ENCODE peak calls at places on chromosome 4, in six cellular contexts. N, V, Z, G, P and S are unnamed samples.

GRCh38 chr4:88522702-88523324 is 763 bp downstream of the PYURF start:
- DNase-seq in N (peak), V (peak), Z (peak), G (peak), P (peak), S (no peak)

GRCh38 chr4:8526363-8526855 is 53.8 kb upstream of the GPR78 start:
- DNase-seq in N (no peak), V (no peak), Z (peak), G (no peak), P (peak), S (no peak)

GRCh38 chr4:153765836-153766235 is 6.0 kb upstream of the RNF175 start:
- DNase-seq in N (no peak), V (no peak), Z (no peak), G (no peak), P (no peak), S (no peak)

GRCh38 chr4:48271048-48271452 is 1.4 kb upstream of the TEC start:
- DNase-seq in N (no peak), V (no peak), Z (no peak), G (no peak), P (no peak), S (peak)

GRCh38 chr4:182928061-182928460 is 10.9 kb upstream of the DCTD start:
- DNase-seq in N (no peak), V (no peak), Z (no peak), G (no peak), P (no peak), S (peak)

GRCh38 chr4:163693776-163694175 is 199.3 kb downstream of the TMA16 start:
- DNase-seq in N (no peak), V (no peak), Z (no peak), G (peak), P (no peak), S (no peak)

GRCh38 chr4:183541081-183542045 is 36.5 kb downstream of the ING2 start:
- DNase-seq in N (peak), V (no peak), Z (no peak), G (peak), P (no peak), S (no peak)

GRCh38 chr4:45131020-45131419 is 404.7 kb upstream of the GNPDA2 start:
- DNase-seq in N (no peak), V (no peak), Z (no peak), G (no peak), P (no peak), S (no peak)

GRCh38 chr4:19739101-19739651 is 512.5 kb upstream of the SLIT2 start:
- DNase-seq in N (no peak), V (no peak), Z (no peak), G (peak), P (no peak), S (no peak)

GRCh38 chr4:54440394-54441223 is 211.5 kb downstream of the PDGFRA start:
- DNase-seq in N (no peak), V (no peak), Z (no peak), G (peak), P (no peak), S (peak)

GRCh38 chr4:15569746-15570145 is 85.4 kb downstream of the FBXL5 start:
- DNase-seq in N (no peak), V (no peak), Z (no peak), G (no peak), P (no peak), S (no peak)

GRCh38 chr4:154529737-154530136 is 20.5 kb downstream of the PLRG1 start:
- DNase-seq in N (no peak), V (no peak), Z (no peak), G (peak), P (no peak), S (no peak)

GRCh38 chr4:78612398-78613005 is 60.9 kb downstream of the ANXA3 start:
- DNase-seq in N (peak), V (no peak), Z (no peak), G (peak), P (no peak), S (peak)

GRCh38 chr4:81675785-81676427 is 204.2 kb upstream of the RASGEF1B start:
- DNase-seq in N (peak), V (no peak), Z (no peak), G (no peak), P (no peak), S (no peak)

GRCh38 chr4:174454815-174455473 is 67.3 kb downstream of the HPGD start:
- DNase-seq in N (no peak), V (no peak), Z (no peak), G (no peak), P (no peak), S (no peak)

GRCh38 chr4:168560184-168560834 is 63.5 kb downstream of the PALLD start:
- DNase-seq in N (no peak), V (no peak), Z (no peak), G (peak), P (no peak), S (no peak)

GRCh38 chr4:118983293-118983692 is 94.6 kb downstream of the SYNPO2 start:
- DNase-seq in N (no peak), V (no peak), Z (no peak), G (no peak), P (no peak), S (no peak)

GRCh38 chr4:80740375-80740774 is 290.1 kb upstream of the BMP3 start:
- DNase-seq in N (no peak), V (no peak), Z (no peak), G (peak), P (no peak), S (no peak)

GRCh38 chr4:56215901-56216300 is 171.4 kb downstream of the AASDH start:
- DNase-seq in N (peak), V (no peak), Z (no peak), G (peak), P (no peak), S (peak)

GRCh38 chr4:26220704-26221103 is 100.1 kb upstream of the RBPJ start:
- DNase-seq in N (no peak), V (no peak), Z (no peak), G (peak), P (no peak), S (no peak)

GRCh38 chr4:69054578-69055200 is 41.6 kb upstream of the UGT2B7 start:
- DNase-seq in N (no peak), V (no peak), Z (no peak), G (peak), P (no peak), S (no peak)

GRCh38 chr4:86957214-86957613 is 22.4 kb downstream of the AFF1 start:
- DNase-seq in N (no peak), V (no peak), Z (no peak), G (peak), P (no peak), S (no peak)

GRCh38 chr4:152100378-152101201 is 339.8 kb upstream of the GATB start:
- DNase-seq in N (no peak), V (peak), Z (no peak), G (peak), P (no peak), S (peak)

GRCh38 chr4:175443547-175443946 is 368.5 kb downstream of the GPM6A start:
- DNase-seq in N (no peak), V (no peak), Z (no peak), G (no peak), P (no peak), S (no peak)

GRCh38 chr4:185115827-185116232 is 27.2 kb upstream of the SLC25A4 start:
- DNase-seq in N (peak), V (no peak), Z (no peak), G (no peak), P (peak), S (no peak)

GRCh38 chr4:4462970-4463369 is 76.1 kb downstream of the NSG1 start:
- DNase-seq in N (no peak), V (no peak), Z (no peak), G (no peak), P (no peak), S (no peak)

GRCh38 chr4:128379860-128380259 is 92.2 kb upstream of the PGRMC2 start:
- DNase-seq in N (peak), V (no peak), Z (no peak), G (no peak), P (no peak), S (no peak)

GRCh38 chr4:156999175-156999517 is 27.5 kb upstream of the PDGFC start:
- DNase-seq in N (no peak), V (no peak), Z (no peak), G (peak), P (no peak), S (no peak)

GRCh38 chr4:1217366-1217765 is 31.6 kb downstream of the CTBP1 start:
- DNase-seq in N (no peak), V (no peak), Z (peak), G (no peak), P (no peak), S (no peak)
- H3K4me3 ChIP-seq in N (no peak), V (peak), Z (no peak), G (no peak), P (no peak), S (peak)

DNA sequence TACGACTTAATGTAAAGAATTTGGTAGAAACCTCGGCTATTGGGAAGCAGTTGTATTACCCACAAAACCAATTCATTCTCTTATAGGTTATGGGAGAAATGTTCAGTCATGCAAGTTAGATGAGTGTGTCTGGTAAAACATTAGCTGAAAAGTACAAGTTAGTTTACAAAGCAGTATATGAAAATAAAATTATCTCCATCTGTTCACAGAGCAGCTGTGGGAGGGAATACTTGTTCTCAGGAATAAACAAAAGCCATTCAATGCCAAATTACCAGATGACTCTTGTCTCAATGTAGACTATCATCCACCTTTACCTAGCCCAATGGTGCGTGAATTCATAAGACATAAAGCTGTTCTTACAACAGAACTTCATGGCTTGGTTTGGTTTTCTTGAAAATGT is 28.6 kb downstream of the STAP1 start:
- DNase-seq in N (no peak), V (no peak), Z (no peak), G (no peak), P (no peak), S (no peak)
- H3K4me3 ChIP-seq in N (no peak), V (no peak), Z (no peak), G (no peak), P (no peak), S (no peak)

GRCh38 chr4:112510468-112511293 is 5.3 kb downstream of the NEUROG2 start:
- DNase-seq in N (no peak), V (no peak), Z (peak), G (no peak), P (no peak), S (no peak)
- H3K4me3 ChIP-seq in N (peak), V (peak), Z (no peak), G (no peak), P (peak), S (no peak)

DNA sequence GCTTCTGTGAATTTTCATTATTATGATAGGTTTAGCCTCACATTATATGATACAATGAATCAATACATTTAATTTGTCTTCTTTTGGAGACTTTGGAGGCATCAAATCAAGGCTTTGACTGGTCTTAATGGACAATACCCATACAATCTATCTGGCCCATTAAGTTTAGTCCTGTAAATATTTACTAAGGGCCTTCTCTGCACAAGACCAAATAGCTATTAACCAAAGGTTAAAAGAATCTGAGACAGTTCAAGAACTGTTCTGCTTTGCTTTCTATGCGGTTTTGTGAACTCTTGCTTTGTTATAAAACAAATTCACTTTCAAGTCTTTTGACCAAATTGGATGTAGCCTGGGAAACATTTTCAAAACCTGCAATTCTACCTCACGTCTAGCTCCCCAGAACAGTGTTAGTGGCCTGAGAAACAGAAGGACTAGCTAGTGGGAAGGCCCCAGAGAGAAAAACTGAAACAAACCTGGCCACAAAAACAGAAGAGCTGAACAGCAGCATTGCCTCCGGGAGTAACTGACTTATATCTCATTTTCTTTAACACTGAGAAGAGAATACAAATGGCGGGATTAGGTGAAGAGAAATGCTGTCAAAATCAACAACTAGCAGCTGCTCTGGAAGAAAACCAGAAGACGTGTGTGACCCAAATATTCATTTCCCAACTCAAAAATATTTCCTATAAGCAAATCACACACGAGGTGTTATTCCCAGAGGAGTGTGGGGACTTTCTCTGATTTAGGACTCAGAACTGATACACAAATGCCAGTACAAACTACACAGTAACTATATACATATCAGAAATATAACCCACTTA is 548 bp downstream of the TLR1 start:
- DNase-seq in N (no peak), V (no peak), Z (no peak), G (no peak), P (no peak), S (no peak)
- H3K4me3 ChIP-seq in N (peak), V (peak), Z (peak), G (no peak), P (no peak), S (no peak)

GRCh38 chr4:678331-678734 is 4.0 kb downstream of the MYL5 start:
- DNase-seq in N (no peak), V (no peak), Z (peak), G (no peak), P (no peak), S (no peak)

GRCh38 chr4:675980-676870 is 1.9 kb downstream of the MYL5 start:
- DNase-seq in N (no peak), V (no peak), Z (peak), G (no peak), P (no peak), S (no peak)

GRCh38 chr4:677431-678293 is 3.3 kb downstream of the MYL5 start:
- DNase-seq in N (peak), V (no peak), Z (peak), G (peak), P (no peak), S (no peak)

GRCh38 chr4:675036-675804 is 878 bp downstream of the MYL5 start:
- DNase-seq in N (peak), V (no peak), Z (peak), G (no peak), P (peak), S (no peak)

GRCh38 chr4:676871-677235 is 2.5 kb downstream of the MYL5 start:
- DNase-seq in N (no peak), V (no peak), Z (peak), G (no peak), P (no peak), S (no peak)
- H3K4me3 ChIP-seq in N (no peak), V (no peak), Z (no peak), G (no peak), P (no peak), S (no peak)